ENCODE peak calls at places on chromosome 19, in five cellular contexts. One of them, this sample, is unnamed.

GRCh38 chr19:19860756-19861390 is 4.8 kb upstream of the ZNF253 start:
- DNase-seq in NCI-H1694: no peak
- DNase-seq in ELF-1: peak; percentile 16
- DNase-seq in stimulated activated CD8-positive, alpha-beta memory T cell treated with anti-CD3 and anti-CD28 coated beads, Interleukin-7, amount 100 ng/mL, for 24 hours: no peak
- DNase-seq in WTC11: peak; percentile 88
- DNase-seq in this sample: peak; percentile 99

GRCh38 chr19:42200116-42200740 is 17.2 kb downstream of the DEDD2 start:
- DNase-seq in ELF-1: no peak
- DNase-seq in NCI-H1694: no peak
- DNase-seq in WTC11: no peak
- DNase-seq in stimulated activated CD8-positive, alpha-beta memory T cell treated with anti-CD3 and anti-CD28 coated beads, Interleukin-7, amount 100 ng/mL, for 24 hours: no peak
- DNase-seq in this sample: no peak

GRCh38 chr19:48970923-48971395 is 5.8 kb downstream of the FTL start:
- DNase-seq in ELF-1: peak; percentile 92
- DNase-seq in stimulated activated CD8-positive, alpha-beta memory T cell treated with anti-CD3 and anti-CD28 coated beads, Interleukin-7, amount 100 ng/mL, for 24 hours: peak; percentile 79
- DNase-seq in WTC11: peak; percentile 91
- DNase-seq in NCI-H1694: peak; percentile 89
- DNase-seq in this sample: peak; percentile 84

GRCh38 chr19:55016017-55016416 is 22.0 kb downstream of the GP6 start:
- DNase-seq in WTC11: no peak
- DNase-seq in ELF-1: no peak
- DNase-seq in stimulated activated CD8-positive, alpha-beta memory T cell treated with anti-CD3 and anti-CD28 coated beads, Interleukin-7, amount 100 ng/mL, for 24 hours: no peak
- DNase-seq in NCI-H1694: no peak
- DNase-seq in this sample: no peak

GRCh38 chr19:16315825-16316505 is 8.7 kb upstream of the KLF2 start:
- DNase-seq in WTC11: no peak
- DNase-seq in stimulated activated CD8-positive, alpha-beta memory T cell treated with anti-CD3 and anti-CD28 coated beads, Interleukin-7, amount 100 ng/mL, for 24 hours: no peak
- DNase-seq in ELF-1: no peak
- DNase-seq in NCI-H1694: no peak
- DNase-seq in this sample: no peak

GRCh38 chr19:31648347-31648746 is 299.1 kb upstream of the TSHZ3 start:
- DNase-seq in WTC11: no peak
- DNase-seq in NCI-H1694: no peak
- DNase-seq in ELF-1: no peak
- DNase-seq in stimulated activated CD8-positive, alpha-beta memory T cell treated with anti-CD3 and anti-CD28 coated beads, Interleukin-7, amount 100 ng/mL, for 24 hours: no peak
- DNase-seq in this sample: no peak

GRCh38 chr19:16224266-16225045 is 26.7 kb downstream of the AP1M1 start:
- DNase-seq in WTC11: no peak
- DNase-seq in ELF-1: no peak
- DNase-seq in stimulated activated CD8-positive, alpha-beta memory T cell treated with anti-CD3 and anti-CD28 coated beads, Interleukin-7, amount 100 ng/mL, for 24 hours: no peak
- DNase-seq in NCI-H1694: no peak
- DNase-seq in this sample: no peak

GRCh38 chr19:3020321-3020960 is 8.6 kb downstream of the TLE2 start:
- DNase-seq in NCI-H1694: no peak
- DNase-seq in WTC11: no peak
- DNase-seq in ELF-1: no peak
- DNase-seq in stimulated activated CD8-positive, alpha-beta memory T cell treated with anti-CD3 and anti-CD28 coated beads, Interleukin-7, amount 100 ng/mL, for 24 hours: no peak
- DNase-seq in this sample: no peak

GRCh38 chr19:36008336-36008978 is at the start of gene SYNE4:
- DNase-seq in NCI-H1694: no peak
- DNase-seq in WTC11: peak; percentile 80
- DNase-seq in stimulated activated CD8-positive, alpha-beta memory T cell treated with anti-CD3 and anti-CD28 coated beads, Interleukin-7, amount 100 ng/mL, for 24 hours: no peak
- DNase-seq in ELF-1: peak; percentile 79
- DNase-seq in this sample: peak; percentile 93

GRCh38 chr19:7419777-7420439 is 68.9 kb downstream of the PEX11G start:
- DNase-seq in ELF-1: no peak
- DNase-seq in NCI-H1694: no peak
- DNase-seq in WTC11: no peak
- DNase-seq in stimulated activated CD8-positive, alpha-beta memory T cell treated with anti-CD3 and anti-CD28 coated beads, Interleukin-7, amount 100 ng/mL, for 24 hours: no peak
- DNase-seq in this sample: no peak

GRCh38 chr19:14337510-14337909 is 43.7 kb upstream of the ADGRE5 start:
- DNase-seq in NCI-H1694: no peak
- DNase-seq in stimulated activated CD8-positive, alpha-beta memory T cell treated with anti-CD3 and anti-CD28 coated beads, Interleukin-7, amount 100 ng/mL, for 24 hours: no peak
- DNase-seq in ELF-1: peak; percentile 78
- DNase-seq in WTC11: peak; percentile 82
- DNase-seq in this sample: peak; percentile 70

GRCh38 chr19:51020988-51021651 is 1.6 kb upstream of the KLK10 start:
- DNase-seq in stimulated activated CD8-positive, alpha-beta memory T cell treated with anti-CD3 and anti-CD28 coated beads, Interleukin-7, amount 100 ng/mL, for 24 hours: no peak
- DNase-seq in NCI-H1694: no peak
- DNase-seq in WTC11: no peak
- DNase-seq in ELF-1: peak; percentile 40
- DNase-seq in this sample: peak; percentile 57

GRCh38 chr19:9793051-9793591 is 24.6 kb upstream of the ZNF846 start:
- DNase-seq in WTC11: no peak
- DNase-seq in NCI-H1694: no peak
- DNase-seq in ELF-1: no peak
- DNase-seq in stimulated activated CD8-positive, alpha-beta memory T cell treated with anti-CD3 and anti-CD28 coated beads, Interleukin-7, amount 100 ng/mL, for 24 hours: peak; percentile 35
- DNase-seq in this sample: peak; percentile 72

This sample was measured in mesendoderm.